ENCODE peak calls at places on chromosomes 16 and 17, in eight cellular contexts. V is T-cell; U is hippocampal formation; X is activated CD4-positive, alpha-beta T cell treated with anti-CD3 and anti-CD28 coated beads for 36 hours; C is neuronal stem cell; Z is tibial nerve; G is GM13976; K is hypothalamus. E is an unnamed sample.

GRCh38 chr16:84618428-84619102 is 687 bp upstream of the COTL1 start:
- DNase-seq in V (no peak), U (no peak), X (peak; percentile 25), C (peak; percentile 52), Z (no peak), G (no peak), K (no peak), E (no peak)

GRCh38 chr16:49932449-49932848 is 76.5 kb upstream of the ZNF423 start:
- DNase-seq in V (no peak), U (no peak), X (no peak), C (no peak), Z (no peak), G (no peak), K (no peak), E (no peak)

GRCh38 chr17:69179227-69179952 is 37.7 kb upstream of the ABCA6 start:
- DNase-seq in V (no peak), U (no peak), X (no peak), C (no peak), Z (peak; percentile 7), G (no peak), K (no peak), E (no peak)

GRCh38 chr17:7634384-7634783 is 4.4 kb downstream of the SHBG start:
- DNase-seq in V (no peak), U (no peak), X (peak; percentile 60), C (peak; percentile 43), Z (peak; percentile 24), G (peak; percentile 58), K (peak; percentile 45), E (no peak)

GRCh38 chr16:67244387-67245188 is 2.7 kb downstream of the FHOD1 start:
- DNase-seq in V (peak; percentile 66), U (peak; percentile 22), X (peak; percentile 91), C (no peak), Z (peak; percentile 47), G (peak; percentile 87), K (no peak), E (peak; percentile 86)

GRCh38 chr17:48644910-48645557 is 18.9 kb upstream of the HOXB9 start:
- DNase-seq in V (no peak), U (no peak), X (no peak), C (no peak), Z (no peak), G (no peak), K (no peak), E (no peak)

GRCh38 chr17:81552244-81553017 is at the start of gene FAAP100:
- DNase-seq in V (peak; percentile 76), U (peak; percentile 53), X (peak; percentile 91), C (peak; percentile 86), Z (peak; percentile 48), G (peak; percentile 96), K (peak; percentile 61), E (peak; percentile 71)

GRCh38 chr17:1590747-1591473 is 28.3 kb upstream of the PITPNA start:
- DNase-seq in V (no peak), U (no peak), X (no peak), C (no peak), Z (no peak), G (no peak), K (no peak), E (peak; percentile 74)

GRCh38 chr16:68972008-68972407 is 128.7 kb downstream of the TANGO6 start:
- DNase-seq in V (no peak), U (no peak), X (no peak), C (no peak), Z (no peak), G (no peak), K (no peak), E (no peak)

GRCh38 chr17:37368577-37368976 is 7.2 kb upstream of the C17orf78 start:
- DNase-seq in V (no peak), U (no peak), X (no peak), C (no peak), Z (no peak), G (no peak), K (no peak), E (no peak)

GRCh38 chr17:41402161-41402560 is 4.8 kb upstream of the KRT31 start:
- DNase-seq in V (no peak), U (no peak), X (no peak), C (no peak), Z (no peak), G (no peak), K (no peak), E (no peak)

GRCh38 chr17:12952012-12952411 is 65.8 kb downstream of the ELAC2 start:
- DNase-seq in V (no peak), U (no peak), X (no peak), C (no peak), Z (no peak), G (no peak), K (no peak), E (no peak)

GRCh38 chr17:12911241-12911640 is 106.6 kb downstream of the ELAC2 start:
- DNase-seq in V (no peak), U (no peak), X (no peak), C (no peak), Z (no peak), G (no peak), K (no peak), E (no peak)

GRCh38 chr16:86953631-86954465 is 363.3 kb downstream of the C16orf95 start:
- DNase-seq in V (no peak), U (no peak), X (no peak), C (no peak), Z (no peak), G (no peak), K (no peak), E (no peak)

GRCh38 chr17:14545156-14545906 is 244.4 kb downstream of the HS3ST3B1 start:
- DNase-seq in V (no peak), U (no peak), X (no peak), C (no peak), Z (no peak), G (no peak), K (no peak), E (no peak)

GRCh38 chr17:71628306-71628705 is 492.5 kb upstream of the SOX9 start:
- DNase-seq in V (no peak), U (no peak), X (no peak), C (no peak), Z (no peak), G (no peak), K (no peak), E (no peak)

GRCh38 chr17:36152639-36153120 is 23.8 kb downstream of the TBC1D3B start:
- DNase-seq in V (no peak), U (no peak), X (no peak), C (no peak), Z (peak; percentile 5), G (no peak), K (no peak), E (no peak)

GRCh38 chr16:86471896-86472295 is 38.4 kb upstream of the FOXF1 start:
- DNase-seq in V (no peak), U (no peak), X (no peak), C (no peak), Z (no peak), G (no peak), K (no peak), E (no peak)

GRCh38 chr17:80856863-80857488 is 134.7 kb upstream of the CHMP6 start:
- DNase-seq in V (no peak), U (no peak), X (peak; percentile 33), C (no peak), Z (no peak), G (no peak), K (no peak), E (no peak)

GRCh38 chr16:22183335-22183734 is 21.0 kb downstream of the SDR42E2 start:
- DNase-seq in V (no peak), U (no peak), X (no peak), C (no peak), Z (no peak), G (no peak), K (no peak), E (no peak)

GRCh38 chr17:60989439-60989838 is 311.8 kb downstream of the BCAS3 start:
- DNase-seq in V (no peak), U (no peak), X (no peak), C (no peak), Z (no peak), G (no peak), K (no peak), E (no peak)

GRCh38 chr16:2150418-2151187 is 2.2 kb downstream of the RAB26 start:
- DNase-seq in V (no peak), U (no peak), X (peak; percentile 27), C (no peak), Z (no peak), G (no peak), K (no peak), E (no peak)

GRCh38 chr17:45718791-45719190 is 65.3 kb upstream of the CRHR1 start:
- DNase-seq in V (no peak), U (no peak), X (no peak), C (no peak), Z (no peak), G (no peak), K (no peak), E (no peak)

GRCh38 chr16:88534731-88535141 is 35.5 kb upstream of the ZC3H18 start:
- DNase-seq in V (no peak), U (no peak), X (peak; percentile 62), C (no peak), Z (no peak), G (peak; percentile 77), K (no peak), E (no peak)

GRCh38 chr17:491086-492014 is 138.7 kb upstream of the RPH3AL start:
- DNase-seq in V (peak; percentile 21), U (no peak), X (peak; percentile 43), C (peak; percentile 55), Z (no peak), G (peak; percentile 50), K (no peak), E (no peak)

GRCh38 chr16:67993207-67994036 is 5.9 kb downstream of the DPEP2 start:
- DNase-seq in V (peak; percentile 80), U (peak; percentile 5), X (peak; percentile 92), C (peak; percentile 65), Z (peak; percentile 54), G (peak; percentile 91), K (peak; percentile 18), E (peak; percentile 77)

GRCh38 chr16:6447046-6447445 is 885.6 kb upstream of the RBFOX1 start:
- DNase-seq in V (no peak), U (no peak), X (no peak), C (no peak), Z (no peak), G (no peak), K (no peak), E (no peak)

GRCh38 chr16:8342276-8342675 is 248.0 kb downstream of the TMEM114 start:
- DNase-seq in V (no peak), U (no peak), X (no peak), C (no peak), Z (no peak), G (no peak), K (no peak), E (no peak)

GRCh38 chr16:57764341-57765159 is 29.0 kb downstream of the KATNB1 start:
- DNase-seq in V (no peak), U (no peak), X (peak; percentile 65), C (no peak), Z (no peak), G (peak; percentile 79), K (no peak), E (no peak)

GRCh38 chr16:69555437-69555836 is 10.3 kb upstream of the NFAT5 start:
- DNase-seq in V (no peak), U (no peak), X (no peak), C (no peak), Z (no peak), G (no peak), K (no peak), E (no peak)

GRCh38 chr17:61750656-61751055 is 112.7 kb downstream of the BRIP1 start:
- DNase-seq in V (no peak), U (no peak), X (no peak), C (no peak), Z (no peak), G (peak; percentile 45), K (no peak), E (no peak)

GRCh38 chr17:69734656-69735055 is 320.2 kb downstream of the MAP2K6 start:
- DNase-seq in V (no peak), U (no peak), X (no peak), C (no peak), Z (no peak), G (no peak), K (no peak), E (no peak)

GRCh38 chr17:21382560-21383495 is 6.7 kb downstream of the KCNJ12 start:
- DNase-seq in V (no peak), U (no peak), X (no peak), C (no peak), Z (no peak), G (no peak), K (no peak), E (no peak)

GRCh38 chr17:72985882-72986720 is 106.4 kb downstream of the SLC39A11 start:
- DNase-seq in V (peak; percentile 20), U (peak; percentile 36), X (peak; percentile 70), C (peak; percentile 69), Z (peak; percentile 71), G (peak; percentile 87), K (peak; percentile 21), E (no peak)